ENCODE peak calls at places on chromosomes 13 and 19, in seven cellular contexts. One of them, this sample, is unnamed.

GRCh38 chr13:97226788-97227627 is 4.9 kb downstream of the MBNL2 start:
- DNase-seq in T-helper 2 cell: peak
- DNase-seq in stimulated activated CD8-positive, alpha-beta memory T cell treated with anti-CD3 and anti-CD28 coated beads, Interleukin-2, amount 100 ng/mL, for 1 hour: no peak
- DNase-seq in NCI-H1105 treated with DMSO at 0.1 percent for 48 hours: peak
- DNase-seq in Right ventricle myocardium superior: no peak
- DNase-seq in midbrain: no peak
- DNase-seq in Caco-2: no peak
- DNase-seq in this sample: no peak

GRCh38 chr13:79228972-79229371 is 177.1 kb downstream of the RBM26 start:
- DNase-seq in T-helper 2 cell: no peak
- DNase-seq in stimulated activated CD8-positive, alpha-beta memory T cell treated with anti-CD3 and anti-CD28 coated beads, Interleukin-2, amount 100 ng/mL, for 1 hour: no peak
- DNase-seq in Caco-2: no peak
- DNase-seq in Right ventricle myocardium superior: no peak
- DNase-seq in NCI-H1105 treated with DMSO at 0.1 percent for 48 hours: no peak
- DNase-seq in midbrain: no peak
- DNase-seq in this sample: no peak

GRCh38 chr19:48249502-48250014 is 6.2 kb downstream of the CARD8 start:
- DNase-seq in NCI-H1105 treated with DMSO at 0.1 percent for 48 hours: no peak
- DNase-seq in T-helper 2 cell: peak
- DNase-seq in Caco-2: no peak
- DNase-seq in midbrain: peak
- DNase-seq in stimulated activated CD8-positive, alpha-beta memory T cell treated with anti-CD3 and anti-CD28 coated beads, Interleukin-2, amount 100 ng/mL, for 1 hour: peak
- DNase-seq in Right ventricle myocardium superior: peak
- DNase-seq in this sample: no peak

GRCh38 chr13:44188257-44188656 is 185.4 kb upstream of the SERP2 start:
- DNase-seq in Right ventricle myocardium superior: no peak
- DNase-seq in T-helper 2 cell: no peak
- DNase-seq in midbrain: no peak
- DNase-seq in stimulated activated CD8-positive, alpha-beta memory T cell treated with anti-CD3 and anti-CD28 coated beads, Interleukin-2, amount 100 ng/mL, for 1 hour: no peak
- DNase-seq in Caco-2: no peak
- DNase-seq in NCI-H1105 treated with DMSO at 0.1 percent for 48 hours: no peak
- DNase-seq in this sample: no peak

GRCh38 chr19:5955638-5955935 is 22.4 kb downstream of the RANBP3 start:
- DNase-seq in T-helper 2 cell: no peak
- DNase-seq in NCI-H1105 treated with DMSO at 0.1 percent for 48 hours: no peak
- DNase-seq in midbrain: no peak
- DNase-seq in Caco-2: no peak
- DNase-seq in stimulated activated CD8-positive, alpha-beta memory T cell treated with anti-CD3 and anti-CD28 coated beads, Interleukin-2, amount 100 ng/mL, for 1 hour: no peak
- DNase-seq in Right ventricle myocardium superior: no peak
- DNase-seq in this sample: no peak

GRCh38 chr13:105196052-105196451 is 1339.4 kb downstream of the EFNB2 start:
- DNase-seq in midbrain: no peak
- DNase-seq in stimulated activated CD8-positive, alpha-beta memory T cell treated with anti-CD3 and anti-CD28 coated beads, Interleukin-2, amount 100 ng/mL, for 1 hour: no peak
- DNase-seq in NCI-H1105 treated with DMSO at 0.1 percent for 48 hours: no peak
- DNase-seq in Right ventricle myocardium superior: no peak
- DNase-seq in Caco-2: no peak
- DNase-seq in T-helper 2 cell: no peak
- DNase-seq in this sample: peak

GRCh38 chr19:17325133-17325532 is 9.5 kb downstream of the ANO8 start:
- DNase-seq in T-helper 2 cell: no peak
- DNase-seq in Right ventricle myocardium superior: no peak
- DNase-seq in NCI-H1105 treated with DMSO at 0.1 percent for 48 hours: no peak
- DNase-seq in Caco-2: no peak
- DNase-seq in midbrain: no peak
- DNase-seq in stimulated activated CD8-positive, alpha-beta memory T cell treated with anti-CD3 and anti-CD28 coated beads, Interleukin-2, amount 100 ng/mL, for 1 hour: no peak
- DNase-seq in this sample: no peak

GRCh38 chr19:5017235-5017634 is 48.3 kb downstream of the KDM4B start:
- DNase-seq in NCI-H1105 treated with DMSO at 0.1 percent for 48 hours: no peak
- DNase-seq in Caco-2: no peak
- DNase-seq in midbrain: no peak
- DNase-seq in T-helper 2 cell: no peak
- DNase-seq in Right ventricle myocardium superior: peak
- DNase-seq in stimulated activated CD8-positive, alpha-beta memory T cell treated with anti-CD3 and anti-CD28 coated beads, Interleukin-2, amount 100 ng/mL, for 1 hour: no peak
- DNase-seq in this sample: no peak

GRCh38 chr19:12773571-12773970 is 1.8 kb downstream of the HOOK2 start:
- DNase-seq in Right ventricle myocardium superior: no peak
- DNase-seq in NCI-H1105 treated with DMSO at 0.1 percent for 48 hours: no peak
- DNase-seq in midbrain: no peak
- DNase-seq in Caco-2: no peak
- DNase-seq in stimulated activated CD8-positive, alpha-beta memory T cell treated with anti-CD3 and anti-CD28 coated beads, Interleukin-2, amount 100 ng/mL, for 1 hour: no peak
- DNase-seq in T-helper 2 cell: peak
- DNase-seq in this sample: no peak

GRCh38 chr13:48154671-48155070 is 59.8 kb upstream of the MED4 start:
- DNase-seq in midbrain: no peak
- DNase-seq in T-helper 2 cell: no peak
- DNase-seq in NCI-H1105 treated with DMSO at 0.1 percent for 48 hours: no peak
- DNase-seq in Caco-2: no peak
- DNase-seq in stimulated activated CD8-positive, alpha-beta memory T cell treated with anti-CD3 and anti-CD28 coated beads, Interleukin-2, amount 100 ng/mL, for 1 hour: no peak
- DNase-seq in Right ventricle myocardium superior: peak
- DNase-seq in this sample: no peak

GRCh38 chr13:70732611-70733010 is 624.4 kb upstream of the KLHL1 start:
- DNase-seq in Right ventricle myocardium superior: no peak
- DNase-seq in midbrain: no peak
- DNase-seq in NCI-H1105 treated with DMSO at 0.1 percent for 48 hours: peak
- DNase-seq in T-helper 2 cell: no peak
- DNase-seq in stimulated activated CD8-positive, alpha-beta memory T cell treated with anti-CD3 and anti-CD28 coated beads, Interleukin-2, amount 100 ng/mL, for 1 hour: no peak
- DNase-seq in Caco-2: no peak
- DNase-seq in this sample: no peak

GRCh38 chr13:52665325-52665724 is 12.7 kb downstream of the SUGT1 start:
- DNase-seq in Caco-2: no peak
- DNase-seq in NCI-H1105 treated with DMSO at 0.1 percent for 48 hours: no peak
- DNase-seq in midbrain: peak
- DNase-seq in Right ventricle myocardium superior: no peak
- DNase-seq in T-helper 2 cell: peak
- DNase-seq in stimulated activated CD8-positive, alpha-beta memory T cell treated with anti-CD3 and anti-CD28 coated beads, Interleukin-2, amount 100 ng/mL, for 1 hour: no peak
- DNase-seq in this sample: no peak

GRCh38 chr19:33809960-33810359 is 13.3 kb downstream of the KCTD15 start:
- DNase-seq in T-helper 2 cell: no peak
- DNase-seq in Caco-2: no peak
- DNase-seq in Right ventricle myocardium superior: peak
- DNase-seq in stimulated activated CD8-positive, alpha-beta memory T cell treated with anti-CD3 and anti-CD28 coated beads, Interleukin-2, amount 100 ng/mL, for 1 hour: no peak
- DNase-seq in NCI-H1105 treated with DMSO at 0.1 percent for 48 hours: no peak
- DNase-seq in midbrain: no peak
- DNase-seq in this sample: peak

GRCh38 chr19:4061178-4061682 is 5.5 kb downstream of the ZBTB7A start:
- DNase-seq in Right ventricle myocardium superior: peak
- DNase-seq in midbrain: no peak
- DNase-seq in Caco-2: no peak
- DNase-seq in stimulated activated CD8-positive, alpha-beta memory T cell treated with anti-CD3 and anti-CD28 coated beads, Interleukin-2, amount 100 ng/mL, for 1 hour: no peak
- DNase-seq in NCI-H1105 treated with DMSO at 0.1 percent for 48 hours: no peak
- DNase-seq in T-helper 2 cell: no peak
- DNase-seq in this sample: peak

GRCh38 chr19:7337380-7338194 is 11.2 kb upstream of the ARHGEF18 start:
- DNase-seq in T-helper 2 cell: peak
- DNase-seq in Right ventricle myocardium superior: peak
- DNase-seq in midbrain: peak
- DNase-seq in stimulated activated CD8-positive, alpha-beta memory T cell treated with anti-CD3 and anti-CD28 coated beads, Interleukin-2, amount 100 ng/mL, for 1 hour: no peak
- DNase-seq in NCI-H1105 treated with DMSO at 0.1 percent for 48 hours: no peak
- DNase-seq in Caco-2: peak
- DNase-seq in this sample: no peak

GRCh38 chr19:42412223-42412622 is 15.0 kb downstream of the LIPE start:
- DNase-seq in stimulated activated CD8-positive, alpha-beta memory T cell treated with anti-CD3 and anti-CD28 coated beads, Interleukin-2, amount 100 ng/mL, for 1 hour: no peak
- DNase-seq in Caco-2: no peak
- DNase-seq in Right ventricle myocardium superior: peak
- DNase-seq in T-helper 2 cell: no peak
- DNase-seq in NCI-H1105 treated with DMSO at 0.1 percent for 48 hours: no peak
- DNase-seq in midbrain: peak
- DNase-seq in this sample: no peak

GRCh38 chr19:2461751-2462634 is 5.2 kb upstream of the LMNB2 start:
- DNase-seq in T-helper 2 cell: peak
- DNase-seq in NCI-H1105 treated with DMSO at 0.1 percent for 48 hours: peak
- DNase-seq in Right ventricle myocardium superior: peak
- DNase-seq in stimulated activated CD8-positive, alpha-beta memory T cell treated with anti-CD3 and anti-CD28 coated beads, Interleukin-2, amount 100 ng/mL, for 1 hour: no peak
- DNase-seq in Caco-2: no peak
- DNase-seq in midbrain: no peak
- DNase-seq in this sample: peak

GRCh38 chr19:54388001-54388802 is 23.5 kb upstream of the LAIR1 start:
- DNase-seq in midbrain: no peak
- DNase-seq in NCI-H1105 treated with DMSO at 0.1 percent for 48 hours: peak
- DNase-seq in Right ventricle myocardium superior: peak
- DNase-seq in Caco-2: peak
- DNase-seq in T-helper 2 cell: peak
- DNase-seq in stimulated activated CD8-positive, alpha-beta memory T cell treated with anti-CD3 and anti-CD28 coated beads, Interleukin-2, amount 100 ng/mL, for 1 hour: no peak
- DNase-seq in this sample: no peak

GRCh38 chr19:30703645-30704044 is 331.5 kb downstream of the ZNF536 start:
- DNase-seq in midbrain: no peak
- DNase-seq in Caco-2: no peak
- DNase-seq in T-helper 2 cell: no peak
- DNase-seq in NCI-H1105 treated with DMSO at 0.1 percent for 48 hours: no peak
- DNase-seq in stimulated activated CD8-positive, alpha-beta memory T cell treated with anti-CD3 and anti-CD28 coated beads, Interleukin-2, amount 100 ng/mL, for 1 hour: no peak
- DNase-seq in Right ventricle myocardium superior: no peak
- DNase-seq in this sample: no peak

GRCh38 chr19:22422220-22422619 is at the start of gene ZNF98:
- DNase-seq in Caco-2: no peak
- DNase-seq in T-helper 2 cell: peak
- DNase-seq in Right ventricle myocardium superior: peak
- DNase-seq in NCI-H1105 treated with DMSO at 0.1 percent for 48 hours: no peak
- DNase-seq in stimulated activated CD8-positive, alpha-beta memory T cell treated with anti-CD3 and anti-CD28 coated beads, Interleukin-2, amount 100 ng/mL, for 1 hour: no peak
- DNase-seq in midbrain: peak
- DNase-seq in this sample: peak

GRCh38 chr13:40780822-40781401 is 8.5 kb upstream of the SLC25A15 start:
- DNase-seq in stimulated activated CD8-positive, alpha-beta memory T cell treated with anti-CD3 and anti-CD28 coated beads, Interleukin-2, amount 100 ng/mL, for 1 hour: no peak
- DNase-seq in midbrain: no peak
- DNase-seq in NCI-H1105 treated with DMSO at 0.1 percent for 48 hours: no peak
- DNase-seq in Right ventricle myocardium superior: no peak
- DNase-seq in T-helper 2 cell: no peak
- DNase-seq in Caco-2: no peak
- DNase-seq in this sample: no peak

GRCh38 chr13:104320446-104320845 is 1254.2 kb upstream of the SLC10A2 start:
- DNase-seq in stimulated activated CD8-positive, alpha-beta memory T cell treated with anti-CD3 and anti-CD28 coated beads, Interleukin-2, amount 100 ng/mL, for 1 hour: no peak
- DNase-seq in NCI-H1105 treated with DMSO at 0.1 percent for 48 hours: no peak
- DNase-seq in Right ventricle myocardium superior: no peak
- DNase-seq in T-helper 2 cell: no peak
- DNase-seq in Caco-2: no peak
- DNase-seq in midbrain: no peak
- DNase-seq in this sample: no peak

GRCh38 chr19:41328157-41328817 is 18.3 kb downstream of the CCDC97 start:
- DNase-seq in Right ventricle myocardium superior: no peak
- DNase-seq in NCI-H1105 treated with DMSO at 0.1 percent for 48 hours: no peak
- DNase-seq in T-helper 2 cell: peak
- DNase-seq in stimulated activated CD8-positive, alpha-beta memory T cell treated with anti-CD3 and anti-CD28 coated beads, Interleukin-2, amount 100 ng/mL, for 1 hour: no peak
- DNase-seq in Caco-2: no peak
- DNase-seq in midbrain: no peak
- DNase-seq in this sample: no peak

GRCh38 chr13:105611424-105611823 is 924.0 kb downstream of the EFNB2 start:
- DNase-seq in Right ventricle myocardium superior: no peak
- DNase-seq in stimulated activated CD8-positive, alpha-beta memory T cell treated with anti-CD3 and anti-CD28 coated beads, Interleukin-2, amount 100 ng/mL, for 1 hour: no peak
- DNase-seq in Caco-2: no peak
- DNase-seq in T-helper 2 cell: no peak
- DNase-seq in NCI-H1105 treated with DMSO at 0.1 percent for 48 hours: no peak
- DNase-seq in midbrain: no peak
- DNase-seq in this sample: no peak

GRCh38 chr13:100584901-100585300 is 3.7 kb downstream of the GGACT start:
- DNase-seq in midbrain: no peak
- DNase-seq in NCI-H1105 treated with DMSO at 0.1 percent for 48 hours: no peak
- DNase-seq in Right ventricle myocardium superior: no peak
- DNase-seq in Caco-2: no peak
- DNase-seq in T-helper 2 cell: peak
- DNase-seq in stimulated activated CD8-positive, alpha-beta memory T cell treated with anti-CD3 and anti-CD28 coated beads, Interleukin-2, amount 100 ng/mL, for 1 hour: no peak
- DNase-seq in this sample: no peak

GRCh38 chr13:73142091-73142490 is 83.3 kb downstream of the KLF5 start:
- DNase-seq in Caco-2: no peak
- DNase-seq in Right ventricle myocardium superior: no peak
- DNase-seq in NCI-H1105 treated with DMSO at 0.1 percent for 48 hours: no peak
- DNase-seq in T-helper 2 cell: no peak
- DNase-seq in stimulated activated CD8-positive, alpha-beta memory T cell treated with anti-CD3 and anti-CD28 coated beads, Interleukin-2, amount 100 ng/mL, for 1 hour: no peak
- DNase-seq in midbrain: no peak
- DNase-seq in this sample: no peak

GRCh38 chr19:51546650-51547396 is 15.4 kb upstream of the SIGLEC6 start:
- DNase-seq in Right ventricle myocardium superior: no peak
- DNase-seq in T-helper 2 cell: peak
- DNase-seq in NCI-H1105 treated with DMSO at 0.1 percent for 48 hours: no peak
- DNase-seq in stimulated activated CD8-positive, alpha-beta memory T cell treated with anti-CD3 and anti-CD28 coated beads, Interleukin-2, amount 100 ng/mL, for 1 hour: no peak
- DNase-seq in midbrain: no peak
- DNase-seq in Caco-2: peak
- DNase-seq in this sample: no peak

GRCh38 chr19:18659281-18660050 is 22.6 kb downstream of the KLHL26 start:
- DNase-seq in Right ventricle myocardium superior: peak
- DNase-seq in NCI-H1105 treated with DMSO at 0.1 percent for 48 hours: no peak
- DNase-seq in midbrain: peak
- DNase-seq in T-helper 2 cell: no peak
- DNase-seq in Caco-2: no peak
- DNase-seq in stimulated activated CD8-positive, alpha-beta memory T cell treated with anti-CD3 and anti-CD28 coated beads, Interleukin-2, amount 100 ng/mL, for 1 hour: no peak
- DNase-seq in this sample: no peak

GRCh38 chr19:39829702-39830275 is 4.2 kb downstream of the DYRK1B start:
- DNase-seq in midbrain: no peak
- DNase-seq in T-helper 2 cell: no peak
- DNase-seq in stimulated activated CD8-positive, alpha-beta memory T cell treated with anti-CD3 and anti-CD28 coated beads, Interleukin-2, amount 100 ng/mL, for 1 hour: no peak
- DNase-seq in Caco-2: no peak
- DNase-seq in NCI-H1105 treated with DMSO at 0.1 percent for 48 hours: no peak
- DNase-seq in Right ventricle myocardium superior: no peak
- DNase-seq in this sample: no peak

GRCh38 chr13:80884031-80884785 is 543.3 kb upstream of the SPRY2 start:
- DNase-seq in NCI-H1105 treated with DMSO at 0.1 percent for 48 hours: peak
- DNase-seq in Caco-2: no peak
- DNase-seq in T-helper 2 cell: no peak
- DNase-seq in midbrain: no peak
- DNase-seq in Right ventricle myocardium superior: no peak
- DNase-seq in stimulated activated CD8-positive, alpha-beta memory T cell treated with anti-CD3 and anti-CD28 coated beads, Interleukin-2, amount 100 ng/mL, for 1 hour: no peak
- DNase-seq in this sample: no peak

GRCh38 chr13:111904701-111905608 is 162.0 kb upstream of the SOX1 start:
- DNase-seq in T-helper 2 cell: no peak
- DNase-seq in stimulated activated CD8-positive, alpha-beta memory T cell treated with anti-CD3 and anti-CD28 coated beads, Interleukin-2, amount 100 ng/mL, for 1 hour: no peak
- DNase-seq in midbrain: no peak
- DNase-seq in Right ventricle myocardium superior: no peak
- DNase-seq in NCI-H1105 treated with DMSO at 0.1 percent for 48 hours: no peak
- DNase-seq in Caco-2: peak
- DNase-seq in this sample: no peak

GRCh38 chr13:96090240-96091101 is 564 bp downstream of the HS6ST3 start:
- DNase-seq in midbrain: no peak
- DNase-seq in T-helper 2 cell: peak
- DNase-seq in Right ventricle myocardium superior: no peak
- DNase-seq in stimulated activated CD8-positive, alpha-beta memory T cell treated with anti-CD3 and anti-CD28 coated beads, Interleukin-2, amount 100 ng/mL, for 1 hour: no peak
- DNase-seq in NCI-H1105 treated with DMSO at 0.1 percent for 48 hours: no peak
- DNase-seq in Caco-2: no peak
- DNase-seq in this sample: no peak

GRCh38 chr19:954672-955494 is 29.0 kb downstream of the ARID3A start:
- DNase-seq in T-helper 2 cell: no peak
- DNase-seq in Right ventricle myocardium superior: no peak
- DNase-seq in midbrain: no peak
- DNase-seq in stimulated activated CD8-positive, alpha-beta memory T cell treated with anti-CD3 and anti-CD28 coated beads, Interleukin-2, amount 100 ng/mL, for 1 hour: no peak
- DNase-seq in NCI-H1105 treated with DMSO at 0.1 percent for 48 hours: no peak
- DNase-seq in Caco-2: peak
- DNase-seq in this sample: no peak

GRCh38 chr13:37386276-37386675 is 212.3 kb downstream of the POSTN start:
- DNase-seq in Right ventricle myocardium superior: no peak
- DNase-seq in stimulated activated CD8-positive, alpha-beta memory T cell treated with anti-CD3 and anti-CD28 coated beads, Interleukin-2, amount 100 ng/mL, for 1 hour: no peak
- DNase-seq in NCI-H1105 treated with DMSO at 0.1 percent for 48 hours: no peak
- DNase-seq in T-helper 2 cell: no peak
- DNase-seq in midbrain: no peak
- DNase-seq in Caco-2: no peak
- DNase-seq in this sample: no peak

GRCh38 chr19:19649580-19649995 is 6.1 kb upstream of the GMIP start:
- DNase-seq in T-helper 2 cell: no peak
- DNase-seq in stimulated activated CD8-positive, alpha-beta memory T cell treated with anti-CD3 and anti-CD28 coated beads, Interleukin-2, amount 100 ng/mL, for 1 hour: no peak
- DNase-seq in NCI-H1105 treated with DMSO at 0.1 percent for 48 hours: no peak
- DNase-seq in midbrain: no peak
- DNase-seq in Caco-2: no peak
- DNase-seq in Right ventricle myocardium superior: no peak
- DNase-seq in this sample: no peak

This sample was measured in T1000.